ENCODE peak calls at places on chromosomes 3 and 15, in five cellular contexts. One of them, this sample, is unnamed.

GRCh38 chr3:138829097-138829496 is 5.6 kb downstream of the PIK3CB start:
- DNase-seq in neuronal stem cell: no peak
- DNase-seq in small intestine: no peak
- DNase-seq in upper lobe of right lung: no peak
- DNase-seq in lung: no peak
- DNase-seq in this sample: no peak

GRCh38 chr3:8597515-8597853 is 47.1 kb downstream of the SSUH2 start:
- DNase-seq in lung: no peak
- DNase-seq in small intestine: no peak
- DNase-seq in neuronal stem cell: no peak
- DNase-seq in upper lobe of right lung: no peak
- DNase-seq in this sample: no peak

GRCh38 chr15:25481208-25481862 is 42.5 kb upstream of the UBE3A start:
- DNase-seq in lung: no peak
- DNase-seq in small intestine: no peak
- DNase-seq in neuronal stem cell: peak; percentile 58
- DNase-seq in upper lobe of right lung: no peak
- DNase-seq in this sample: no peak

GRCh38 chr3:113117511-113118302 is 93.7 kb upstream of the BOC start:
- DNase-seq in neuronal stem cell: no peak
- DNase-seq in upper lobe of right lung: no peak
- DNase-seq in lung: no peak
- DNase-seq in small intestine: no peak
- DNase-seq in this sample: no peak

GRCh38 chr3:33392703-33393125 is 47.5 kb downstream of the UBP1 start:
- DNase-seq in upper lobe of right lung: no peak
- DNase-seq in neuronal stem cell: no peak
- DNase-seq in lung: no peak
- DNase-seq in small intestine: no peak
- DNase-seq in this sample: no peak

GRCh38 chr15:93244691-93245615 is 155.9 kb upstream of the RGMA start:
- DNase-seq in upper lobe of right lung: no peak
- DNase-seq in lung: no peak
- DNase-seq in small intestine: no peak
- DNase-seq in neuronal stem cell: no peak
- DNase-seq in this sample: no peak

GRCh38 chr3:2090095-2090494 is 8.6 kb upstream of the CNTN4 start:
- DNase-seq in upper lobe of right lung: no peak
- DNase-seq in lung: no peak
- DNase-seq in small intestine: no peak
- DNase-seq in neuronal stem cell: no peak
- DNase-seq in this sample: no peak

GRCh38 chr15:51332211-51333147 is 5.9 kb downstream of the CYP19A1 start:
- DNase-seq in lung: no peak
- DNase-seq in upper lobe of right lung: no peak
- DNase-seq in neuronal stem cell: no peak
- DNase-seq in small intestine: no peak
- DNase-seq in this sample: no peak

GRCh38 chr3:164730810-164731209 is 347.5 kb downstream of the SI start:
- DNase-seq in upper lobe of right lung: no peak
- DNase-seq in neuronal stem cell: no peak
- DNase-seq in lung: no peak
- DNase-seq in small intestine: no peak
- DNase-seq in this sample: no peak

GRCh38 chr3:51703026-51703775 is 3.7 kb upstream of the GRM2 start:
- DNase-seq in upper lobe of right lung: no peak
- DNase-seq in neuronal stem cell: peak; percentile 43
- DNase-seq in lung: no peak
- DNase-seq in small intestine: no peak
- DNase-seq in this sample: no peak

GRCh38 chr15:70526221-70526973 is 237.0 kb downstream of the UACA start:
- DNase-seq in small intestine: peak; percentile 79
- DNase-seq in lung: no peak
- DNase-seq in neuronal stem cell: no peak
- DNase-seq in upper lobe of right lung: no peak
- DNase-seq in this sample: no peak

GRCh38 chr3:136250862-136251460 is 821 bp downstream of the PCCB start:
- DNase-seq in lung: peak; percentile 72
- DNase-seq in upper lobe of right lung: peak; percentile 80
- DNase-seq in small intestine: peak; percentile 58
- DNase-seq in neuronal stem cell: peak; percentile 14
- DNase-seq in this sample: peak; percentile 23

GRCh38 chr15:78944669-78945407 is at the start of gene CTSH:
- DNase-seq in neuronal stem cell: peak; percentile 67
- DNase-seq in small intestine: peak; percentile 95
- DNase-seq in lung: peak; percentile 90
- DNase-seq in upper lobe of right lung: peak; percentile 97
- DNase-seq in this sample: no peak

GRCh38 chr3:127485396-127486170 is 105.0 kb downstream of the TPRA1 start:
- DNase-seq in upper lobe of right lung: peak; percentile 40
- DNase-seq in lung: peak; percentile 19
- DNase-seq in neuronal stem cell: no peak
- DNase-seq in small intestine: no peak
- DNase-seq in this sample: no peak

GRCh38 chr15:22961661-22962221 is 18.4 kb downstream of the CYFIP1 start:
- DNase-seq in small intestine: peak; percentile 61
- DNase-seq in upper lobe of right lung: no peak
- DNase-seq in neuronal stem cell: no peak
- DNase-seq in lung: no peak
- DNase-seq in this sample: no peak

GRCh38 chr3:102089182-102089581 is 239.9 kb downstream of the NFKBIZ start:
- DNase-seq in lung: no peak
- DNase-seq in upper lobe of right lung: no peak
- DNase-seq in small intestine: peak; percentile 47
- DNase-seq in neuronal stem cell: no peak
- DNase-seq in this sample: no peak

GRCh38 chr3:40911928-40912327 is 287.4 kb upstream of the CTNNB1 start:
- DNase-seq in lung: no peak
- DNase-seq in small intestine: peak; percentile 88
- DNase-seq in upper lobe of right lung: no peak
- DNase-seq in neuronal stem cell: no peak
- DNase-seq in this sample: no peak

GRCh38 chr3:101827211-101828174 is 21.8 kb upstream of the NFKBIZ start:
- DNase-seq in lung: peak; percentile 80
- DNase-seq in small intestine: peak; percentile 81
- DNase-seq in upper lobe of right lung: peak; percentile 86
- DNase-seq in neuronal stem cell: peak; percentile 62
- DNase-seq in this sample: no peak

GRCh38 chr3:107855710-107856109 is 235.1 kb downstream of the CD47 start:
- DNase-seq in upper lobe of right lung: no peak
- DNase-seq in small intestine: peak; percentile 35
- DNase-seq in lung: no peak
- DNase-seq in neuronal stem cell: no peak
- DNase-seq in this sample: peak; percentile 29

GRCh38 chr3:8524249-8524648 is 22.6 kb downstream of the LMCD1 start:
- DNase-seq in upper lobe of right lung: no peak
- DNase-seq in small intestine: no peak
- DNase-seq in neuronal stem cell: no peak
- DNase-seq in lung: no peak
- DNase-seq in this sample: no peak

GRCh38 chr3:66693461-66693912 is 192.7 kb upstream of the LRIG1 start:
- DNase-seq in upper lobe of right lung: no peak
- DNase-seq in small intestine: peak; percentile 32
- DNase-seq in lung: no peak
- DNase-seq in neuronal stem cell: no peak
- DNase-seq in this sample: peak; percentile 4

GRCh38 chr15:42385206-42385979 is 26.1 kb downstream of the CAPN3 start:
- DNase-seq in neuronal stem cell: peak; percentile 36
- DNase-seq in small intestine: peak; percentile 62
- DNase-seq in lung: no peak
- DNase-seq in upper lobe of right lung: peak; percentile 13
- DNase-seq in this sample: no peak

GRCh38 chr15:65275104-65275727 is 11.5 kb downstream of the PARP16 start:
- DNase-seq in small intestine: no peak
- DNase-seq in upper lobe of right lung: no peak
- DNase-seq in lung: no peak
- DNase-seq in neuronal stem cell: no peak
- DNase-seq in this sample: no peak

GRCh38 chr3:11379824-11380281 is 107.7 kb downstream of the ATG7 start:
- DNase-seq in small intestine: no peak
- DNase-seq in lung: no peak
- DNase-seq in neuronal stem cell: no peak
- DNase-seq in upper lobe of right lung: no peak
- DNase-seq in this sample: no peak

GRCh38 chr3:138042043-138042442 is 32.1 kb downstream of the CLDN18 start:
- DNase-seq in lung: no peak
- DNase-seq in small intestine: no peak
- DNase-seq in upper lobe of right lung: no peak
- DNase-seq in neuronal stem cell: no peak
- DNase-seq in this sample: no peak

GRCh38 chr3:49466047-49466446 is 4.0 kb upstream of the DAG1 start:
- DNase-seq in small intestine: no peak
- DNase-seq in lung: no peak
- DNase-seq in upper lobe of right lung: no peak
- DNase-seq in neuronal stem cell: no peak
- DNase-seq in this sample: no peak

GRCh38 chr3:70947584-70947983 is 635.1 kb upstream of the MDFIC2 start:
- DNase-seq in upper lobe of right lung: no peak
- DNase-seq in small intestine: no peak
- DNase-seq in lung: no peak
- DNase-seq in neuronal stem cell: no peak
- DNase-seq in this sample: no peak

GRCh38 chr3:123733805-123734526 is 149.1 kb upstream of the HACD2 start:
- DNase-seq in small intestine: no peak
- DNase-seq in upper lobe of right lung: no peak
- DNase-seq in neuronal stem cell: no peak
- DNase-seq in lung: no peak
- DNase-seq in this sample: no peak

GRCh38 chr3:82978368-82978767 is 1216.9 kb upstream of the GBE1 start:
- DNase-seq in small intestine: no peak
- DNase-seq in lung: no peak
- DNase-seq in neuronal stem cell: no peak
- DNase-seq in upper lobe of right lung: no peak
- DNase-seq in this sample: no peak

DNA sequence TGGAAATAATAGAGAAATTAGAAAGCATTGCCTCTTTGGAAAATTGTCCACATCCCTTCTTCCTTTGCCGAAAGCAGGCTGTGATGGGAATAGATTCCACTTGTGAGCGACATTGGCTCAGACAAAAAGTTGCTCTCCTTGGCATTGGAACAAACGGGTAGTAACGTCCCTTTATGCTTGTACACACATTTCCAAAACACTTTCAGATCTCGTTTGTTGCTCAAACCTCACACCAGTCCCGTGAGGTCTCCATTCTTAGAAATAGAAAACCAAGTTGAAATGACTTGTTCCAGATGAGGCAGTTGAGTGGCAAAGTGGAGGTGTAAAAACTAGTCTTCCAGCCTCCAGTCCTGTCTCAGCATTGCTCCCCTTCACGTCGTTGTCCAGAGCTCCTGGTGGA is 134.2 kb downstream of the LPP start:
- DNase-seq in lung: no peak
- DNase-seq in small intestine: no peak
- DNase-seq in upper lobe of right lung: no peak
- DNase-seq in neuronal stem cell: no peak
- DNase-seq in this sample: no peak
- H3K4me3 ChIP-seq in lung: no peak overlapping the region
- H3K4me3 ChIP-seq in small intestine: no peak overlapping the region
- H3K4me3 ChIP-seq in upper lobe of right lung: no peak overlapping the region
- H3K4me3 ChIP-seq in neuronal stem cell: no peak overlapping the region
- H3K4me3 ChIP-seq in this sample: no peak overlapping the region

GRCh38 chr3:60079076-60079475 is 1029.3 kb upstream of the CFAP20DC start:
- DNase-seq in small intestine: no peak
- DNase-seq in lung: no peak
- DNase-seq in upper lobe of right lung: no peak
- DNase-seq in neuronal stem cell: no peak
- DNase-seq in this sample: no peak
- H3K4me3 ChIP-seq in small intestine: no peak overlapping the region
- H3K4me3 ChIP-seq in lung: no peak overlapping the region
- H3K4me3 ChIP-seq in upper lobe of right lung: no peak overlapping the region
- H3K4me3 ChIP-seq in neuronal stem cell: no peak overlapping the region
- H3K4me3 ChIP-seq in this sample: no peak overlapping the region

GRCh38 chr3:4751057-4752051 is 227.9 kb upstream of the BHLHE40 start:
- DNase-seq in upper lobe of right lung: no peak
- DNase-seq in small intestine: peak; percentile 42
- DNase-seq in lung: no peak
- DNase-seq in neuronal stem cell: no peak
- DNase-seq in this sample: peak; percentile 99
- H3K4me3 ChIP-seq in upper lobe of right lung: no peak overlapping the region
- H3K4me3 ChIP-seq in small intestine: no peak overlapping the region
- H3K4me3 ChIP-seq in lung: no peak overlapping the region
- H3K4me3 ChIP-seq in neuronal stem cell: no peak overlapping the region
- H3K4me3 ChIP-seq in this sample: peak overlapping the region; percentile 51

GRCh38 chr3:119700269-119700919 is 2.4 kb upstream of the CFAP91 start:
- DNase-seq in lung: peak; percentile 41
- DNase-seq in neuronal stem cell: no peak
- DNase-seq in small intestine: peak; percentile 80
- DNase-seq in upper lobe of right lung: no peak
- DNase-seq in this sample: peak; percentile 63

GRCh38 chr3:119703900-119704531 is 1.2 kb downstream of the CFAP91 start:
- DNase-seq in upper lobe of right lung: no peak
- DNase-seq in neuronal stem cell: no peak
- DNase-seq in small intestine: no peak
- DNase-seq in lung: no peak
- DNase-seq in this sample: no peak

GRCh38 chr3:119700920-119701734 is 1.7 kb upstream of the CFAP91 start:
- DNase-seq in lung: no peak
- DNase-seq in small intestine: no peak
- DNase-seq in neuronal stem cell: no peak
- DNase-seq in upper lobe of right lung: no peak
- DNase-seq in this sample: no peak

GRCh38 chr3:119697394-119697793 is 5.4 kb upstream of the CFAP91 start:
- DNase-seq in neuronal stem cell: no peak
- DNase-seq in small intestine: no peak
- DNase-seq in upper lobe of right lung: no peak
- DNase-seq in lung: no peak
- DNase-seq in this sample: no peak

DNA sequence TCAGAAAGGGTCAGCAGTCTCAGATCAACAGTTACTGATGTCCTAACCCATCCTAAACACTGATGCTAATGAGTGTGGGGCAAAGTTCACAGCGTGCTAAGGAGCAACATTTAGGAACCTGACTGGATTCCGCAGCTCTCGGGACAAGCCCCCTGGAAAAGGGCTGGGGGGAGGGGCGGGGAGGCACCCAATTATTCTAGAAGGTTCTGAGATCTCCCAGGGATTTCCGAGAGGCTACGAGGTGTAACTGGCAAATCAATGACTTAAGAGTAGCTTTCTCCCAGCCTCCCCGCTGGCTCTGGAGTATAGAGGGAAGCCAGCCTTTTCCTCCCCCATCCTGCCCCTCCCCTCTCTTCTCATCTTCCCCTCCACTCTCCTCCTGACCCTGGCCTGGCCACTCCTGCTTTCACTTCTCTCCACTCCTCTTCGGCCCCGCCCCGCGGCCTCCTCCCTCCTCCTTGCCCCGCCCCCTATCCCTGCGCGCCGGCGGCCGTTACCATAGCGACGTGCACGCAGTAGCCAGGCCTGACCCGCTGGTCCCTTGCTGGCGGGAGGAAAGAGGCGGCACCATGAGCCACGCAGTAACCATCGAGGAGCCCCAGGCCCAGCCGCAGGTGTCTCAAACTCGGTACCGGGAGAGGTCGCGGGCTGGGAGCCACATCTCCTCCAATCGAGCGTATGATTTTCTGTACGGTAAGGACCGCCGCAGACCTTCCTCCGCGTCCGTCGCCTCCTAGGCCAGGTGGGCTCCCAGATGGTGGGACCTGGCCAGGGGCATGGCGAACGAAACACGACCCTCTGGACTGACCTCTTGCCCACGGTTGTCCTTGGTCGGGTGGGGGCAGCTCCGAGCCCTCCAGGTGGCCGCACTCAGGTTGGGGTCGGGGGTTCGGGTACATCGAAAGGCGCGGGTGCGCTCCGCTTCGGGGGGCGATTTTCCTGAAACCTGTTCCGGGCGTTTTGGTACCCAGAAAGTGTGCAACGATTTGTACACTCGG is at the start of gene CFAP91:
- DNase-seq in lung: peak; percentile 97
- DNase-seq in upper lobe of right lung: peak; percentile 99
- DNase-seq in neuronal stem cell: peak; percentile 95
- DNase-seq in small intestine: peak; percentile 94
- DNase-seq in this sample: peak; percentile 46
- H3K4me3 ChIP-seq in lung: peak within 1 kb of the TSS; percentile 51
- H3K4me3 ChIP-seq in upper lobe of right lung: peak within 1 kb of the TSS; percentile 55
- H3K4me3 ChIP-seq in neuronal stem cell: peak within 1 kb of the TSS; percentile 87
- H3K4me3 ChIP-seq in small intestine: no peak within 1 kb of the TSS
- H3K4me3 ChIP-seq in this sample: peak within 1 kb of the TSS; percentile 83

This sample was measured in epithelial cell of proximal tubule.